ENCODE peak calls at places on chromosomes 6 and 20, in six cellular contexts. One of them, this sample, is unnamed.

GRCh38 chr6:126167726-126168125 is 172.2 kb upstream of the CENPW start:
- DNase-seq in pancreas: no peak
- DNase-seq in neuronal stem cell: no peak
- DNase-seq in neural progenitor cell: no peak
- DNase-seq in mesenchymal stem cell: peak
- DNase-seq in Panc1: no peak
- DNase-seq in this sample: no peak

GRCh38 chr20:44475694-44476560 is at the start of gene TTPAL:
- DNase-seq in pancreas: peak
- DNase-seq in neuronal stem cell: peak
- DNase-seq in neural progenitor cell: peak
- DNase-seq in mesenchymal stem cell: peak
- DNase-seq in Panc1: peak
- DNase-seq in this sample: peak

GRCh38 chr20:63101781-63102719 is 95.3 kb upstream of the BHLHE23 start:
- DNase-seq in pancreas: peak
- DNase-seq in neuronal stem cell: no peak
- DNase-seq in neural progenitor cell: peak
- DNase-seq in mesenchymal stem cell: peak
- DNase-seq in Panc1: no peak
- DNase-seq in this sample: no peak

GRCh38 chr6:14889172-14889571 is 356.7 kb upstream of the JARID2 start:
- DNase-seq in pancreas: no peak
- DNase-seq in neuronal stem cell: no peak
- DNase-seq in neural progenitor cell: no peak
- DNase-seq in mesenchymal stem cell: peak
- DNase-seq in Panc1: no peak
- DNase-seq in this sample: no peak

GRCh38 chr6:6975395-6976111 is 132.2 kb upstream of the RREB1 start:
- DNase-seq in pancreas: no peak
- DNase-seq in neuronal stem cell: no peak
- DNase-seq in neural progenitor cell: no peak
- DNase-seq in mesenchymal stem cell: no peak
- DNase-seq in Panc1: no peak
- DNase-seq in this sample: no peak

GRCh38 chr6:8736046-8736877 is 300.9 kb upstream of the SLC35B3 start:
- DNase-seq in pancreas: no peak
- DNase-seq in neuronal stem cell: no peak
- DNase-seq in neural progenitor cell: no peak
- DNase-seq in mesenchymal stem cell: no peak
- DNase-seq in Panc1: no peak
- DNase-seq in this sample: no peak

GRCh38 chr20:1894951-1895673 is at the start of gene SIRPA:
- DNase-seq in pancreas: peak
- DNase-seq in neuronal stem cell: peak
- DNase-seq in neural progenitor cell: peak
- DNase-seq in mesenchymal stem cell: peak
- DNase-seq in Panc1: no peak
- DNase-seq in this sample: peak

GRCh38 chr6:143232849-143233248 is 172.2 kb downstream of the AIG1 start:
- DNase-seq in pancreas: no peak
- DNase-seq in neuronal stem cell: peak
- DNase-seq in neural progenitor cell: peak
- DNase-seq in mesenchymal stem cell: peak
- DNase-seq in Panc1: no peak
- DNase-seq in this sample: no peak

GRCh38 chr6:167893416-167893815 is 66.7 kb downstream of the AFDN start:
- DNase-seq in pancreas: no peak
- DNase-seq in neuronal stem cell: no peak
- DNase-seq in neural progenitor cell: no peak
- DNase-seq in mesenchymal stem cell: peak
- DNase-seq in Panc1: no peak
- DNase-seq in this sample: no peak

GRCh38 chr6:42698217-42698616 is 24.2 kb downstream of the PRPH2 start:
- DNase-seq in pancreas: no peak
- DNase-seq in neuronal stem cell: no peak
- DNase-seq in neural progenitor cell: no peak
- DNase-seq in mesenchymal stem cell: no peak
- DNase-seq in Panc1: no peak
- DNase-seq in this sample: no peak

GRCh38 chr6:158059108-158059507 is 77.4 kb downstream of the SYNJ2 start:
- DNase-seq in pancreas: no peak
- DNase-seq in neuronal stem cell: no peak
- DNase-seq in neural progenitor cell: no peak
- DNase-seq in mesenchymal stem cell: no peak
- DNase-seq in Panc1: no peak
- DNase-seq in this sample: no peak
- H3K27ac ChIP-seq in pancreas: peak
- H3K27ac ChIP-seq in neuronal stem cell: no peak
- H3K27ac ChIP-seq in neural progenitor cell: no peak
- H3K27ac ChIP-seq in mesenchymal stem cell: no peak
- H3K27ac ChIP-seq in Panc1: no peak
- H3K27ac ChIP-seq in this sample: peak

DNA sequence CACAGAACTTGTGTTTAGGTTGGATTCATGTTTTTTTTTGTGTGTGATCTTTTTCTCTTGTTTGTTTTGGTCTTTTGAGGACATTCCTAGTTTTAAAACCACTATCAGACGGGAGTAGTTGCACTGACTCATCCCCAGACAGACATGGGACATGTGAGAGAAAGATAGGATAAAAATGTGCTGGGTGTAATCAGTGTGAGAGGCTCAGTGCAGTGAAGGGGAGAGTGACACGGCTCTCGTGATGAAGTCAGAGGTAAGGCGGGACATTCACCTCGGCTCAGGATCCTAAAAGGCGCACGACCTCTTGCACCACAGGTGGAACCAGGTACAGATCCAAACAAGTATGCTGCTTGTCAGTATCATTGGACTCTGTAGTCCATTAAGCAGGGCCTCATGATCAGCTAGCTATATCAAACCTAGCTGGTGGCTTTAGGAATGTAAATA is 17.9 kb downstream of the FOXO3 start:
- DNase-seq in pancreas: no peak
- DNase-seq in neuronal stem cell: no peak
- DNase-seq in neural progenitor cell: no peak
- DNase-seq in mesenchymal stem cell: peak
- DNase-seq in Panc1: no peak
- DNase-seq in this sample: no peak
- H3K27ac ChIP-seq in pancreas: no peak
- H3K27ac ChIP-seq in neuronal stem cell: no peak
- H3K27ac ChIP-seq in neural progenitor cell: no peak
- H3K27ac ChIP-seq in mesenchymal stem cell: peak
- H3K27ac ChIP-seq in Panc1: no peak
- H3K27ac ChIP-seq in this sample: no peak

GRCh38 chr6:39424831-39425230 is 102.3 kb upstream of the KCNK16 start:
- DNase-seq in pancreas: no peak
- DNase-seq in neuronal stem cell: no peak
- DNase-seq in neural progenitor cell: no peak
- DNase-seq in mesenchymal stem cell: no peak
- DNase-seq in Panc1: no peak
- DNase-seq in this sample: no peak

GRCh38 chr6:39420300-39421265 is 98.1 kb upstream of the KCNK16 start:
- DNase-seq in pancreas: no peak
- DNase-seq in neuronal stem cell: no peak
- DNase-seq in neural progenitor cell: no peak
- DNase-seq in mesenchymal stem cell: no peak
- DNase-seq in Panc1: no peak
- DNase-seq in this sample: no peak

GRCh38 chr6:39419607-39420006 is 97.1 kb upstream of the KCNK16 start:
- DNase-seq in pancreas: no peak
- DNase-seq in neuronal stem cell: no peak
- DNase-seq in neural progenitor cell: no peak
- DNase-seq in mesenchymal stem cell: no peak
- DNase-seq in Panc1: no peak
- DNase-seq in this sample: no peak

GRCh38 chr6:39421383-39422225 is 99.1 kb upstream of the KCNK16 start:
- DNase-seq in pancreas: no peak
- DNase-seq in neuronal stem cell: no peak
- DNase-seq in neural progenitor cell: no peak
- DNase-seq in mesenchymal stem cell: peak
- DNase-seq in Panc1: no peak
- DNase-seq in this sample: no peak

DNA sequence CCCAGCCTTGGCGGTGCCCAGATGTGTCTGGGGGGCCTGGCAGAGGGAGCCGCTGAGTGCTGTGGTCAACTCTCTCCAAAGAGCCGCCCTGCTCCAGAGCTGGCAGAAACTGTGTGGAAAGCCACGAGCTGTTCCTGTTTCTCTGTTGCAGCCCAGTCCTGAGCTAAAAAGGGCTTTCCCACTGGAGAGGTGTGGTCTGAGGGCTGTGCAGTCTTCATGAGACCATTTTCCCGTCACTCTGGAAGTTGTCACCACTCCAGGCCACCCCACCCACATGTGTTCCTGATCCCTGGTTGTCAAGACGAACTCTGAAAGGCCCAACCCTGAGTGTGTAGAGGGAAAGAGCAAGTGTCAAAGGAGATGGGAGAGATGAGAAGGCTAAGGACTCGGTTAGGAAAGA is 99.8 kb upstream of the KCNK16 start:
- DNase-seq in pancreas: no peak
- DNase-seq in neuronal stem cell: no peak
- DNase-seq in neural progenitor cell: no peak
- DNase-seq in mesenchymal stem cell: no peak
- DNase-seq in Panc1: no peak
- DNase-seq in this sample: no peak
- H3K27ac ChIP-seq in pancreas: no peak
- H3K27ac ChIP-seq in neuronal stem cell: no peak
- H3K27ac ChIP-seq in neural progenitor cell: no peak
- H3K27ac ChIP-seq in mesenchymal stem cell: no peak
- H3K27ac ChIP-seq in Panc1: no peak
- H3K27ac ChIP-seq in this sample: no peak

DNA sequence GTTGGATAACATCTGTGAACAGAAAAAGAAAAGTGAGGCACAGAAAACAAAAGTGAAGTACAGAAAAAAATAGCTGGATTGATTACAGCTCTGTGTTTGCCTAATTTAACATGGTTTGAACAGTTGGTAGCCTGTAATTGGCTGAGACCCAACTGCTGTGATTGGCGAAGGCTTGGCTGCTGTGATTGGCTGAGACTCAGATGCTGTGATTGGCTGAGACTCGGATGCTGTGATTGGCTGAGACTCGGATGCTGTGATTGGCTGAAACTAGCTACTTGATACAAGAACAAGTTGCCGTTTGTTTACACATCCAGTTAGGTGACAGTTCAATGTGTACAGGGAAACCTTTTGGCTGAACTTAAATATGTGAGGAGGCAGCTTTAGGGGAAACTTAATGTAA is 223.3 kb upstream of the FOXA2 start:
- DNase-seq in pancreas: no peak
- DNase-seq in neuronal stem cell: no peak
- DNase-seq in neural progenitor cell: no peak
- DNase-seq in mesenchymal stem cell: no peak
- DNase-seq in Panc1: no peak
- DNase-seq in this sample: no peak
- H3K27ac ChIP-seq in pancreas: no peak
- H3K27ac ChIP-seq in neuronal stem cell: no peak
- H3K27ac ChIP-seq in neural progenitor cell: no peak
- H3K27ac ChIP-seq in mesenchymal stem cell: no peak
- H3K27ac ChIP-seq in Panc1: no peak
- H3K27ac ChIP-seq in this sample: no peak

GRCh38 chr20:50133041-50133440 is 20.1 kb upstream of the UBE2V1 start:
- DNase-seq in pancreas: no peak
- DNase-seq in neuronal stem cell: no peak
- DNase-seq in neural progenitor cell: no peak
- DNase-seq in mesenchymal stem cell: no peak
- DNase-seq in Panc1: no peak
- DNase-seq in this sample: no peak
- H3K27ac ChIP-seq in pancreas: no peak
- H3K27ac ChIP-seq in neuronal stem cell: no peak
- H3K27ac ChIP-seq in neural progenitor cell: no peak
- H3K27ac ChIP-seq in mesenchymal stem cell: no peak
- H3K27ac ChIP-seq in Panc1: peak
- H3K27ac ChIP-seq in this sample: peak

GRCh38 chr20:17661121-17661744 is 20.8 kb downstream of the RRBP1 start:
- DNase-seq in pancreas: no peak
- DNase-seq in neuronal stem cell: no peak
- DNase-seq in neural progenitor cell: no peak
- DNase-seq in mesenchymal stem cell: no peak
- DNase-seq in Panc1: no peak
- DNase-seq in this sample: no peak
- H3K27ac ChIP-seq in pancreas: peak
- H3K27ac ChIP-seq in neuronal stem cell: no peak
- H3K27ac ChIP-seq in neural progenitor cell: no peak
- H3K27ac ChIP-seq in mesenchymal stem cell: peak
- H3K27ac ChIP-seq in Panc1: no peak
- H3K27ac ChIP-seq in this sample: no peak

This sample was measured in substantia nigra.